ENCODE peak calls at places on chromosomes 5 and 9, in nine cellular contexts. K is left ventricle myocardium inferior, B is fibroblast of pulmonary artery, D is PC-3, C is AG09309, P is brain microvascular endothelial cell, F is heart left ventricle, V is neural crest cell, H is HL-60. A is an unnamed sample.

GRCh38 chr5:86152988-86153560 is 464.7 kb upstream of the COX7C start:
- DNase-seq in K (no peak), B (no peak), D (no peak), C (no peak), P (no peak), F (no peak), V (no peak), H (no peak), A (no peak)

GRCh38 chr9:121645003-121645402 is 6.4 kb upstream of the DAB2IP start:
- DNase-seq in K (no peak), B (no peak), D (no peak), C (no peak), P (no peak), F (no peak), V (no peak), H (no peak), A (no peak)

GRCh38 chr5:107381189-107381856 is 289.4 kb downstream of the EFNA5 start:
- DNase-seq in K (no peak), B (peak), D (peak), C (no peak), P (peak), F (peak), V (no peak), H (no peak), A (peak)

GRCh38 chr5:145704724-145705123 is 130.4 kb downstream of the PRELID2 start:
- DNase-seq in K (no peak), B (no peak), D (no peak), C (no peak), P (no peak), F (no peak), V (no peak), H (no peak), A (no peak)

GRCh38 chr9:92639791-92640271 is 30.1 kb downstream of the IPPK start:
- DNase-seq in K (no peak), B (no peak), D (no peak), C (no peak), P (no peak), F (no peak), V (no peak), H (no peak), A (no peak)

GRCh38 chr5:158722940-158723339 is 376.8 kb downstream of the EBF1 start:
- DNase-seq in K (no peak), B (no peak), D (no peak), C (no peak), P (no peak), F (no peak), V (no peak), H (no peak), A (no peak)

GRCh38 chr9:17859987-17860386 is 281.1 kb downstream of the SH3GL2 start:
- DNase-seq in K (no peak), B (no peak), D (no peak), C (no peak), P (no peak), F (no peak), V (no peak), H (no peak), A (no peak)

GRCh38 chr9:18442629-18443491 is 31.1 kb upstream of the ADAMTSL1 start:
- DNase-seq in K (peak), B (peak), D (peak), C (peak), P (peak), F (peak), V (peak), H (peak), A (peak)

GRCh38 chr5:172015346-172015745 is 8.9 kb upstream of the FBXW11 start:
- DNase-seq in K (no peak), B (no peak), D (no peak), C (no peak), P (no peak), F (no peak), V (no peak), H (no peak), A (no peak)

GRCh38 chr9:110936252-110936651 is 102.0 kb downstream of the LPAR1 start:
- DNase-seq in K (no peak), B (no peak), D (no peak), C (no peak), P (no peak), F (no peak), V (no peak), H (no peak), A (no peak)

GRCh38 chr5:142368529-142368928 is 43.7 kb upstream of the SPRY4 start:
- DNase-seq in K (no peak), B (no peak), D (no peak), C (no peak), P (no peak), F (no peak), V (no peak), H (no peak), A (no peak)

GRCh38 chr5:141211-141610 is 49.2 kb downstream of the PLEKHG4B start:
- DNase-seq in K (no peak), B (no peak), D (no peak), C (no peak), P (no peak), F (peak), V (no peak), H (no peak), A (no peak)

GRCh38 chr5:140966293-140967225 is at the start of gene PCDHAC2:
- DNase-seq in K (peak), B (peak), D (peak), C (no peak), P (no peak), F (peak), V (peak), H (no peak), A (no peak)

GRCh38 chr5:33588654-33589372 is 148.0 kb downstream of the TARS1 start:
- DNase-seq in K (no peak), B (no peak), D (peak), C (no peak), P (no peak), F (peak), V (peak), H (no peak), A (no peak)

GRCh38 chr5:17154211-17154996 is 63.0 kb upstream of the BASP1 start:
- DNase-seq in K (no peak), B (peak), D (peak), C (peak), P (peak), F (no peak), V (no peak), H (no peak), A (peak)

GRCh38 chr9:37034320-37034937 is 361 bp upstream of the PAX5 start:
- DNase-seq in K (no peak), B (no peak), D (peak), C (no peak), P (no peak), F (no peak), V (no peak), H (no peak), A (no peak)

GRCh38 chr9:90906316-90907055 is 104.9 kb downstream of the SYK start:
- DNase-seq in K (no peak), B (no peak), D (no peak), C (no peak), P (no peak), F (no peak), V (no peak), H (no peak), A (no peak)

GRCh38 chr9:89491688-89492087 is 6.2 kb downstream of the SEMA4D start:
- DNase-seq in K (no peak), B (no peak), D (no peak), C (no peak), P (no peak), F (no peak), V (no peak), H (no peak), A (no peak)

GRCh38 chr9:92563701-92564100 is 27.9 kb upstream of the ECM2 start:
- DNase-seq in K (no peak), B (peak), D (no peak), C (no peak), P (no peak), F (no peak), V (no peak), H (no peak), A (no peak)

GRCh38 chr5:112956606-112957005 is 20.0 kb upstream of the DCP2 start:
- DNase-seq in K (no peak), B (no peak), D (no peak), C (no peak), P (no peak), F (no peak), V (no peak), H (no peak), A (no peak)

GRCh38 chr9:137113385-137114159 is 961 bp downstream of the DPP7 start:
- DNase-seq in K (no peak), B (no peak), D (no peak), C (no peak), P (no peak), F (no peak), V (no peak), H (no peak), A (no peak)

GRCh38 chr5:137155621-137156020 is 343.5 kb downstream of the SPOCK1 start:
- DNase-seq in K (no peak), B (no peak), D (no peak), C (no peak), P (no peak), F (no peak), V (no peak), H (no peak), A (no peak)

GRCh38 chr9:128342971-128343680 is 2.8 kb downstream of the SLC27A4 start:
- DNase-seq in K (no peak), B (no peak), D (no peak), C (no peak), P (no peak), F (no peak), V (no peak), H (no peak), A (no peak)

GRCh38 chr5:160369990-160370712 is at the start of gene C1QTNF2:
- DNase-seq in K (peak), B (peak), D (peak), C (no peak), P (peak), F (peak), V (peak), H (no peak), A (peak)

GRCh38 chr9:37953775-37954437 is 50.0 kb upstream of the SLC25A51 start:
- DNase-seq in K (no peak), B (peak), D (peak), C (peak), P (peak), F (peak), V (no peak), H (no peak), A (peak)

GRCh38 chr5:53431665-53432064 is 48.8 kb upstream of the FST start:
- DNase-seq in K (no peak), B (peak), D (no peak), C (no peak), P (peak), F (no peak), V (no peak), H (no peak), A (no peak)

GRCh38 chr5:79754865-79755555 is 65.4 kb downstream of the CMYA5 start:
- DNase-seq in K (no peak), B (no peak), D (no peak), C (no peak), P (no peak), F (no peak), V (no peak), H (no peak), A (no peak)

GRCh38 chr9:19988281-19988680 is 199.4 kb upstream of the SLC24A2 start:
- DNase-seq in K (no peak), B (no peak), D (no peak), C (no peak), P (no peak), F (no peak), V (peak), H (no peak), A (no peak)

GRCh38 chr5:174622067-174622466 is 102.3 kb upstream of the MSX2 start:
- DNase-seq in K (no peak), B (no peak), D (no peak), C (no peak), P (no peak), F (no peak), V (no peak), H (no peak), A (no peak)

GRCh38 chr5:158648631-158649030 is 451.1 kb downstream of the EBF1 start:
- DNase-seq in K (no peak), B (no peak), D (no peak), C (no peak), P (no peak), F (no peak), V (no peak), H (no peak), A (no peak)

GRCh38 chr5:69217154-69217731 is 17.4 kb upstream of the CDK7 start:
- DNase-seq in K (peak), B (no peak), D (no peak), C (peak), P (no peak), F (no peak), V (no peak), H (peak), A (no peak)

GRCh38 chr9:125950880-125951471 is 203.8 kb downstream of the PBX3 start:
- DNase-seq in K (no peak), B (no peak), D (no peak), C (no peak), P (no peak), F (no peak), V (no peak), H (no peak), A (no peak)

DNA sequence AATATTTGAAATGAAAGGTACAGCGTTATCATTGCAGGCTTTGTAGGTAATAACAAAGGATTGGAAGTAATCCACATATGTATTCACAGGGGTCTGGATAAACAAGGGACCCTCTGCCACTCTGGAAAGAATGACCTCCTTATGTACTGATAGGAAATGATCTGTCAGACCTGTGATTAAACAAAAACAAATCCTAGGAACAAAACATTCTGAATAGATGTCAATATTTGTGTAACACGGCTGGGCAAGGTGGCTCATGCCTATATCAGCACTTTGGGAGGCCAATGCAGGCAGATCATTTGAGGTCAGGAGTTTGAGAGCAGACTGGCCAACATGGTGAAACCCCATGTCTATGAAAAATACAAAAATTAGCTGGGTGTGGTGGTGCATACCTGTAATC is 42.3 kb downstream of the NSUN2 start:
- DNase-seq in K (no peak), B (no peak), D (no peak), C (no peak), P (no peak), F (no peak), V (no peak), H (no peak), A (no peak)
- TF ChIP-seq CTCF in K (no peak), B (no peak), D (no peak), C (no peak), P (no peak), F (no peak), V (no peak), H (no peak), A (no peak)

GRCh38 chr9:131872006-131872405 is 132.1 kb upstream of the RAPGEF1 start:
- DNase-seq in K (no peak), B (no peak), D (no peak), C (no peak), P (no peak), F (no peak), V (no peak), H (no peak), A (no peak)
- TF ChIP-seq CTCF in K (no peak), B (peak), D (peak), C (peak), P (peak), F (no peak), V (no peak), H (no peak), A (peak)

GRCh38 chr5:76402880-76403712 is at the start of gene IQGAP2:
- DNase-seq in K (peak), B (peak), D (peak), C (no peak), P (peak), F (peak), V (peak), H (peak), A (no peak)

GRCh38 chr5:76401801-76402250 is 1.3 kb upstream of the IQGAP2 start:
- DNase-seq in K (no peak), B (no peak), D (no peak), C (no peak), P (no peak), F (no peak), V (no peak), H (no peak), A (no peak)

GRCh38 chr5:76402251-76402879 is 720 bp upstream of the IQGAP2 start:
- DNase-seq in K (peak), B (peak), D (no peak), C (no peak), P (no peak), F (no peak), V (peak), H (no peak), A (no peak)

GRCh38 chr5:76393035-76393680 is 9.9 kb upstream of the IQGAP2 start:
- DNase-seq in K (no peak), B (no peak), D (no peak), C (no peak), P (no peak), F (no peak), V (no peak), H (no peak), A (no peak)

DNA sequence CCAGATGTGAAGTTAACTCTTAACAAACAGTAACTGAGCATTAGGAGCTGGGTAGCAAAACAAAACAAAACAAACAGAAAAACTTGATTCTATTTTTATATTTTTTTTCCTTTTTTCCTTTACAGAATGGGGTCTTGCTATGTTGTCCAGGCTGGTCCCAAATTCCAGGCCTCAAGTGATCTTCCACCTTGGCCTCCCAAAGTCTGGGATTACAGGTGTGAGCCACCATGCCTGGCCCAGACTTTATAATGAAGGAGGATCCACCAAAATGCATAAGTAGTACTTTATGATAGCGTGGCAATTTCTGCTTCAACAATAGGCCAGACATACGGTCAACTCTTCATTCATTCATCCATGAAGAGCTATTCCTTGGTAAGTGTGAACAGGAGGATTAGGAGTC is 5.9 kb upstream of the IQGAP2 start:
- DNase-seq in K (no peak), B (no peak), D (no peak), C (no peak), P (no peak), F (no peak), V (no peak), H (no peak), A (no peak)
- TF ChIP-seq CTCF in K (no peak), B (no peak), D (no peak), C (no peak), P (no peak), F (no peak), V (no peak), H (no peak), A (no peak)

DNA sequence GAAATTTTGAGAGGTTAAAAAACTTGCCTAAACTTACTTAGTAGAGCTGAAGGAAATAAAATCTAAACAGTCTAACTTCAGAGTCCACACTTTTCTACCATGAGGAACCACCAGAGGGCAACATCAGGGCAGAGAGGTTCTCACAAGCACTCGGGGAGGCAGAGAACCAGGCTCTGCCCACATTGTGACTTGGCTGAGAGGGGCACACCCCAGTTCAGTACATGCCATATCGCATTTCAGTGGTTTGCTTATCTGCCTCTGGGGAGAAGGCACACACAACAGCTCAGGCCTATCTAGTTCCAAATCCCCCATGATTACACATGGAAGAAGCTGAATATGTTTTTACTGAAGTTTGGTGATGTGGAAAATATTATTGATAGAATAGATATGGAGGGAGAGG is 49.2 kb downstream of the EQTN start:
- DNase-seq in K (no peak), B (peak), D (peak), C (peak), P (peak), F (no peak), V (peak), H (no peak), A (peak)
- TF ChIP-seq CTCF in K (peak), B (peak), D (peak), C (peak), P (peak), F (peak), V (peak), H (no peak), A (peak)

DNA sequence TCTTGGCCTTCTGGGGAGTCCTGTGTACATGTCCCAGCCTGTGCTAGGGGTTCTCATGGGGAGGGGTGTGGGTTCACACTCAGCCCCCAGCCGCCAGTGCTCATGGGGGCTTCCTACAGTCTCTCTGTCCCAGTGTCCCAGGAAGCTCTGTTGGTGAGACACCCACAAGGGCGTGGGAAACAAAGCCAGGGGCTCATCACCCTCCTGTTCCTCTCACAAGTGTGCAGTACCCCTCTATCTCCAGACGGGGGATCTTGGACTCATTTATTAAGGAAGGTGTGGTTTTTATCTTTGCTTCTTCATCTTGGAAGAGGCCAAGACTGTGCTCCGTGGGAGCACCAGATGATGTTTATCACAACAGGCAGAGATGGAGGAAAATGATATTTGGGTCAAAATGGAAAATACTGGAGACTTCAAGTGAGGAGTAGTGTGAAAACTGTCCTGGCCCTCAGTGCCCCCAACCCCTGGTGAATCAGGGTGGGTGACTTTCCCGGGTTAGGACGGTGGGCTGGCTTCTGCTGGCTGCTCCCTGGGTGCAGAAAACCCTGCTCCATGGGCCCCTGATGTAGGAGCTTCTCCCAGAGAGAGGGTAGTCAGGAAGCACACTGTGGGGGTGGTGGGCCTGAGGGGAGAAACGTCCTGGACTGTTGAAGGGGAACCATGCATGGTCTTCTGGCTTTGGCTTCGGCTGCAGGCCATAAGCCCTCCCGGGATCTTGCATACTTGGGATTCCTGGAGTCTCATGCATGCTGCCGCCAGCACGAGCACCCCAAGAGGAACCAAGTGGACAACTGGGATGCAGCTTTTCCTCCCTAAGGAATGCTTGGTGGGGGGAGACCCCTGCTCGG is 15.3 kb downstream of the TMEM171 start:
- DNase-seq in K (no peak), B (no peak), D (peak), C (peak), P (peak), F (no peak), V (no peak), H (no peak), A (peak)
- TF ChIP-seq CTCF in K (peak), B (peak), D (peak), C (peak), P (peak), F (no peak), V (peak), H (no peak), A (peak)

GRCh38 chr5:61658592-61659008 is 326.5 kb downstream of the ZSWIM6 start:
- DNase-seq in K (peak), B (peak), D (peak), C (peak), P (peak), F (peak), V (peak), H (peak), A (peak)
- TF ChIP-seq CTCF in K (peak), B (peak), D (peak), C (peak), P (peak), F (peak), V (peak), H (peak), A (peak)

GRCh38 chr5:120576588-120576987 is 112.5 kb downstream of the PRR16 start:
- DNase-seq in K (no peak), B (no peak), D (no peak), C (no peak), P (no peak), F (no peak), V (no peak), H (no peak), A (no peak)
- TF ChIP-seq CTCF in K (no peak), B (no peak), D (no peak), C (no peak), P (no peak), F (no peak), V (no peak), H (no peak), A (no peak)

DNA sequence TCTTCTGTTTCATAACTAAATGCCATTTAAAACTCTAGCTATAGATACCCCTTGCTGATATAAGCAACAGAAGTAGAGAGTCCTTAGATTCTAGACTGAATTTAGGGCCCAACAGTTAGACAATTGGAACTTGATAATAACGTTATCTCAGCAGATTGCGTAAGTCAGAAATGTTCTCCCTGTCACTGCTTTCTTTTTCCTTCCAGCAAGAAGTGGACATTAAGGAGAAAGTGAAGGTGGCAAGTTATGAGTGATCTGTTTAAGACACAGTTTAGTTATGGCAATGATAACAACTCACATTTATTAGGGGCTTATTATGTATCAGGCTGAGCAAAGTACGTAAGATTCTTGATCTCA is 6.9 kb upstream of the GLIS3 start:
- DNase-seq in K (no peak), B (no peak), D (no peak), C (no peak), P (no peak), F (no peak), V (no peak), H (no peak), A (no peak)
- TF ChIP-seq CTCF in K (no peak), B (no peak), D (no peak), C (no peak), P (no peak), F (no peak), V (no peak), H (no peak), A (no peak)